ENCODE peak calls at places on chromosomes 6 and 20, in seven cellular contexts. One of them, this sample, is unnamed. For H3K4me1, the result is how much of the 10 kb centered on the place peaks cover.

GRCh38 chr20:56247954-56248782 is at the start of gene MC3R:
- DNase-seq in Peyer's patch: no peak
- DNase-seq in A549: peak
- DNase-seq in stomach: peak
- DNase-seq in esophagus squamous epithelium: no peak
- DNase-seq in GM12878: no peak
- DNase-seq in heart left ventricle: no peak
- DNase-seq in this sample: peak

GRCh38 chr6:5341845-5342244 is 80.5 kb downstream of the FARS2 start:
- DNase-seq in stomach: no peak
- DNase-seq in A549: no peak
- DNase-seq in esophagus squamous epithelium: no peak
- DNase-seq in heart left ventricle: no peak
- DNase-seq in GM12878: no peak
- DNase-seq in Peyer's patch: no peak
- DNase-seq in this sample: no peak

GRCh38 chr6:2157441-2158127 is 87.8 kb downstream of the GMDS start:
- DNase-seq in heart left ventricle: no peak
- DNase-seq in Peyer's patch: no peak
- DNase-seq in esophagus squamous epithelium: no peak
- DNase-seq in GM12878: peak
- DNase-seq in A549: no peak
- DNase-seq in stomach: no peak
- DNase-seq in this sample: no peak

GRCh38 chr6:88679841-88680240 is 283.6 kb downstream of the RNGTT start:
- DNase-seq in stomach: no peak
- DNase-seq in A549: no peak
- DNase-seq in GM12878: no peak
- DNase-seq in Peyer's patch: no peak
- DNase-seq in esophagus squamous epithelium: no peak
- DNase-seq in heart left ventricle: no peak
- DNase-seq in this sample: no peak

GRCh38 chr6:151179321-151179720 is 60.4 kb upstream of the AKAP12 start:
- DNase-seq in heart left ventricle: no peak
- DNase-seq in GM12878: no peak
- DNase-seq in Peyer's patch: no peak
- DNase-seq in esophagus squamous epithelium: no peak
- DNase-seq in stomach: no peak
- DNase-seq in A549: no peak
- DNase-seq in this sample: no peak

GRCh38 chr6:17278289-17279061 is 2.7 kb upstream of the RBM24 start:
- DNase-seq in Peyer's patch: no peak
- DNase-seq in GM12878: no peak
- DNase-seq in heart left ventricle: no peak
- DNase-seq in esophagus squamous epithelium: no peak
- DNase-seq in stomach: no peak
- DNase-seq in A549: no peak
- DNase-seq in this sample: no peak

GRCh38 chr20:23358563-23358906 is 3.4 kb upstream of the GZF1 start:
- DNase-seq in esophagus squamous epithelium: no peak
- DNase-seq in stomach: no peak
- DNase-seq in heart left ventricle: no peak
- DNase-seq in A549: no peak
- DNase-seq in Peyer's patch: no peak
- DNase-seq in GM12878: no peak
- DNase-seq in this sample: peak

GRCh38 chr6:138664740-138665139 is 108.8 kb upstream of the CCDC28A start:
- DNase-seq in Peyer's patch: no peak
- DNase-seq in stomach: no peak
- DNase-seq in A549: no peak
- DNase-seq in GM12878: no peak
- DNase-seq in heart left ventricle: no peak
- DNase-seq in esophagus squamous epithelium: no peak
- DNase-seq in this sample: no peak

GRCh38 chr20:34037121-34037520 is 43.4 kb downstream of the RALY start:
- DNase-seq in heart left ventricle: peak
- DNase-seq in esophagus squamous epithelium: no peak
- DNase-seq in stomach: peak
- DNase-seq in Peyer's patch: no peak
- DNase-seq in A549: no peak
- DNase-seq in GM12878: no peak
- DNase-seq in this sample: peak

GRCh38 chr20:21397341-21398108 is at the start of gene NKX2-4:
- DNase-seq in heart left ventricle: no peak
- DNase-seq in A549: no peak
- DNase-seq in GM12878: no peak
- DNase-seq in esophagus squamous epithelium: no peak
- DNase-seq in Peyer's patch: no peak
- DNase-seq in stomach: no peak
- DNase-seq in this sample: peak

GRCh38 chr6:106799008-106799952 is 169.9 kb downstream of the QRSL1 start:
- DNase-seq in heart left ventricle: no peak
- DNase-seq in esophagus squamous epithelium: no peak
- DNase-seq in GM12878: peak
- DNase-seq in Peyer's patch: no peak
- DNase-seq in A549: peak
- DNase-seq in stomach: no peak
- DNase-seq in this sample: no peak

GRCh38 chr6:166633732-166634535 is 6.9 kb upstream of the RPS6KA2 start:
- DNase-seq in GM12878: no peak
- DNase-seq in stomach: no peak
- DNase-seq in A549: no peak
- DNase-seq in Peyer's patch: no peak
- DNase-seq in esophagus squamous epithelium: no peak
- DNase-seq in heart left ventricle: peak
- DNase-seq in this sample: no peak

GRCh38 chr6:37082390-37082789 is 76.9 kb downstream of the FGD2 start:
- DNase-seq in A549: no peak
- DNase-seq in GM12878: no peak
- DNase-seq in heart left ventricle: no peak
- DNase-seq in esophagus squamous epithelium: no peak
- DNase-seq in Peyer's patch: no peak
- DNase-seq in stomach: no peak
- DNase-seq in this sample: no peak

GRCh38 chr6:128600397-128600951 is 80.1 kb upstream of the PTPRK start:
- DNase-seq in esophagus squamous epithelium: no peak
- DNase-seq in stomach: no peak
- DNase-seq in A549: peak
- DNase-seq in GM12878: peak
- DNase-seq in heart left ventricle: peak
- DNase-seq in Peyer's patch: no peak
- DNase-seq in this sample: no peak

GRCh38 chr6:63543982-63544381 is 28.3 kb upstream of the LOC128125822 start:
- DNase-seq in esophagus squamous epithelium: no peak
- DNase-seq in heart left ventricle: no peak
- DNase-seq in Peyer's patch: no peak
- DNase-seq in A549: no peak
- DNase-seq in stomach: no peak
- DNase-seq in GM12878: no peak
- DNase-seq in this sample: no peak

GRCh38 chr6:158958504-158959386 is 41.3 kb downstream of the RSPH3 start:
- DNase-seq in stomach: no peak
- DNase-seq in esophagus squamous epithelium: no peak
- DNase-seq in A549: no peak
- DNase-seq in Peyer's patch: no peak
- DNase-seq in heart left ventricle: no peak
- DNase-seq in GM12878: no peak
- DNase-seq in this sample: no peak

GRCh38 chr6:41713161-41713649 is 22.2 kb downstream of the TFEB start:
- DNase-seq in GM12878: no peak
- DNase-seq in heart left ventricle: peak
- DNase-seq in stomach: peak
- DNase-seq in Peyer's patch: no peak
- DNase-seq in A549: peak
- DNase-seq in esophagus squamous epithelium: no peak
- DNase-seq in this sample: no peak

GRCh38 chr20:4427936-4428581 is 293.6 kb upstream of the PRND start:
- DNase-seq in A549: no peak
- DNase-seq in Peyer's patch: no peak
- DNase-seq in esophagus squamous epithelium: no peak
- DNase-seq in GM12878: no peak
- DNase-seq in stomach: no peak
- DNase-seq in heart left ventricle: no peak
- DNase-seq in this sample: no peak

GRCh38 chr6:27866370-27867050 is 45.7 kb downstream of the OR2B2 start:
- DNase-seq in Peyer's patch: peak
- DNase-seq in heart left ventricle: no peak
- DNase-seq in A549: no peak
- DNase-seq in stomach: no peak
- DNase-seq in GM12878: peak
- DNase-seq in esophagus squamous epithelium: no peak
- DNase-seq in this sample: no peak

GRCh38 chr6:84645000-84645399 is 119.4 kb downstream of the TBX18 start:
- DNase-seq in esophagus squamous epithelium: no peak
- DNase-seq in heart left ventricle: no peak
- DNase-seq in Peyer's patch: no peak
- DNase-seq in stomach: no peak
- DNase-seq in GM12878: no peak
- DNase-seq in A549: peak
- DNase-seq in this sample: no peak

GRCh38 chr20:60062431-60063336 is 104.5 kb downstream of the CDH26 start:
- DNase-seq in A549: no peak
- DNase-seq in heart left ventricle: no peak
- DNase-seq in Peyer's patch: no peak
- DNase-seq in esophagus squamous epithelium: no peak
- DNase-seq in GM12878: no peak
- DNase-seq in stomach: no peak
- DNase-seq in this sample: peak

DNA sequence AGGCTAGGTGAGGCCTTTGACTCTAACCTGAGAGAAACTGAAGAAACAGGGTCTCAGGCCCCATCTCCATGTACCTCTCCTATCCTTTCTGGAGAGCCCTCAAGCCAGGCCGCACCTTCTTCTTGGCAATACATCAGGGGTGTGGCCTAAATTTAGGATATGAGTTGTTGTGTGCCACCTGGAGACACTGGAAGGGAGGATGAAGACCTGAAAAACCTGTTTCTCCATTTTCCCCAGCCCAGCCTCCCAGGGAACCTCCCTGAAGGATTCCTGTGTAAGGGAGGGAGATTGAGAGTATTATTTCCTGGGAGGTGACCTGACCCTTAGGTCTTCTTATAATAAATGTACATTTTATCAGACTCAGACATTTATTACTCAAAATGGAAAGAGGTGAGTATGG is 3.1 kb downstream of the LY6G6D start:
- DNase-seq in esophagus squamous epithelium: no peak
- DNase-seq in Peyer's patch: no peak
- DNase-seq in stomach: peak
- DNase-seq in A549: no peak
- DNase-seq in heart left ventricle: no peak
- DNase-seq in GM12878: no peak
- DNase-seq in this sample: no peak
- H3K4me1 ChIP-seq in esophagus squamous epithelium: under half
- H3K4me1 ChIP-seq in Peyer's patch: under half
- H3K4me1 ChIP-seq in stomach: under half
- H3K4me1 ChIP-seq in A549: under half
- H3K4me1 ChIP-seq in heart left ventricle: under half
- H3K4me1 ChIP-seq in GM12878: under half
- H3K4me1 ChIP-seq in this sample: under half

GRCh38 chr20:63854069-63854765 is 7.1 kb upstream of the ABHD16B start:
- DNase-seq in GM12878: no peak
- DNase-seq in stomach: no peak
- DNase-seq in heart left ventricle: peak
- DNase-seq in A549: no peak
- DNase-seq in esophagus squamous epithelium: no peak
- DNase-seq in Peyer's patch: peak
- DNase-seq in this sample: no peak
- TF ChIP-seq POLR2A in GM12878: no peak
- TF ChIP-seq POLR2A in stomach: no peak
- TF ChIP-seq POLR2A in heart left ventricle: peak
- TF ChIP-seq POLR2A in A549: no peak
- TF ChIP-seq POLR2A in esophagus squamous epithelium: no peak
- TF ChIP-seq POLR2A in Peyer's patch: no peak
- TF ChIP-seq POLR2A in this sample: no peak

DNA sequence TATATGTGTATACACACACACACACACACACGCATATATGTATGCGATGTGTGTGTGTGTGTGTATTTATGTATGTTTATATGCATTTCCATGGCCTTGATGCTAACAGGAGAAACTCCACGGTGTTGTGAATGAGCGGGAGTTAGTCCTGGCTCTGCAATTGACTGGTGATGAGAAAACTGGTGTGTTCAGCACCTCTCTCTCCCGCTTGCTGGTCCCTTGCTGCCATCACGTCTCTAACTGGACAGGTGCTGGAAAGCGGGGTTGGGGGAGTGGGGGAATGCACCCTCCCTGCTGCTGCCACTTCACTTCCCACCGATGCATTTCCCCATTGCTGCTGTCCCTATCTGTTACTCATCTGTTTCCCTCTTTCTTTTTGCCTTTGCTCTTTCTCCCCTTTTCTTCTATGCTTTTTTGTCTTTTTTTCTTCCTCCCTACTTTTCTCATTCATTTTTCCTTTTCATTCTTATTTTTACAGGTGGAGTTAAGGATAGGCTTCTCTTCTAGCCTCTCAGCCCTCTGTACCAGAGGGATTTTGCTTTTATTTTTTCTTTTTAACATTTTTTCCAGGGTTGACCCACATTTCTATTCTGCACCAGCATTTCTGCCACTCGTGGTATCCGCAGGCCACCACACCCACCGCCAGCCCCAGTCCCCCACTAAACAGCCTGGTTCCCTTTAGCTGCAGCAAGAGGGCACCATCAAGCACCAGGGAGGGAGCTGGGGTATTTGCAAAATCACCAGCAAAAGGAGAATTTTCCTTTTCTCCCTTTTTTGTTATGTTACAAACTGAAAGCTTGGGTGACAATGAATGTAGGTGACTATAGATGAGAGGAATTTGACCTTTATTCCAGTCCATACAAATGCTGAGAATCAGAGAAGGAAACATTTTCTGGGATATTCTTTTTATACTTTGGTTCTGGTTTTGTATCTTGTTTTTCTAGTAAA is 115.6 kb downstream of the TCP11 start:
- DNase-seq in A549: no peak
- DNase-seq in heart left ventricle: no peak
- DNase-seq in esophagus squamous epithelium: no peak
- DNase-seq in GM12878: no peak
- DNase-seq in stomach: no peak
- DNase-seq in Peyer's patch: no peak
- DNase-seq in this sample: no peak
- H3K4me1 ChIP-seq in A549: under half
- H3K4me1 ChIP-seq in heart left ventricle: half or more
- H3K4me1 ChIP-seq in esophagus squamous epithelium: half or more
- H3K4me1 ChIP-seq in GM12878: under half
- H3K4me1 ChIP-seq in stomach: half or more
- H3K4me1 ChIP-seq in Peyer's patch: under half
- H3K4me1 ChIP-seq in this sample: half or more

GRCh38 chr20:1467355-1468116 is 887 bp upstream of the NSFL1C start:
- DNase-seq in heart left ventricle: no peak
- DNase-seq in A549: no peak
- DNase-seq in GM12878: no peak
- DNase-seq in esophagus squamous epithelium: no peak
- DNase-seq in stomach: peak
- DNase-seq in Peyer's patch: peak
- DNase-seq in this sample: peak
- TF ChIP-seq POLR2A in heart left ventricle: no peak
- TF ChIP-seq POLR2A in A549: no peak
- TF ChIP-seq POLR2A in GM12878: no peak
- TF ChIP-seq POLR2A in esophagus squamous epithelium: no peak
- TF ChIP-seq POLR2A in stomach: no peak
- TF ChIP-seq POLR2A in Peyer's patch: peak
- TF ChIP-seq POLR2A in this sample: no peak

DNA sequence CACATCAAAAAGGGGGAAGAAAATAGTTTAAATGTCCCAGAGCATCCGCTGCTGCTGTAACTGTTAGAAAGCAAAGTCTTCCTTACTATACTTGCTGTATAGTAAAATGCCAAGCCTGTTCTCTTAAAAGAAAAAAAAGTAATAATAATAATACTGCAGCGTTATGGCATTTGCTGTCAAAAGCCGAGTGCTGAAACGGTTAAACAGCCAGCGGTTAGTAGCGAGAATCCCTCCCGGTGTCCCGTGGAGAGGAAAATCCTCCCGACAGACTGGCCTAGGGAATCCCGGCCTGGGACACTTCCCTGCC is 19.5 kb upstream of the NFATC2 start:
- DNase-seq in heart left ventricle: no peak
- DNase-seq in stomach: no peak
- DNase-seq in esophagus squamous epithelium: no peak
- DNase-seq in A549: peak
- DNase-seq in GM12878: no peak
- DNase-seq in Peyer's patch: no peak
- DNase-seq in this sample: no peak
- H3K4me1 ChIP-seq in heart left ventricle: under half
- H3K4me1 ChIP-seq in stomach: under half
- H3K4me1 ChIP-seq in esophagus squamous epithelium: under half
- H3K4me1 ChIP-seq in A549: under half
- H3K4me1 ChIP-seq in GM12878: under half
- H3K4me1 ChIP-seq in Peyer's patch: under half
- H3K4me1 ChIP-seq in this sample: under half

This sample was measured in testis.